ENCODE peak calls at places on chromosomes 6 and 20, in four cellular contexts. One of them, this sample, is unnamed.

GRCh38 chr20:19493794-19494495 is 264.1 kb upstream of the RIN2 start:
- DNase-seq in H9: no peak
- DNase-seq in IMR-90: no peak
- DNase-seq in H1: no peak
- DNase-seq in this sample: no peak

GRCh38 chr6:92810913-92811312 is 608.4 kb downstream of the EPHA7 start:
- DNase-seq in H9: peak; percentile 70
- DNase-seq in IMR-90: peak; percentile 27
- DNase-seq in H1: peak; percentile 64
- DNase-seq in this sample: peak; percentile 78

GRCh38 chr6:131946404-131946991 is 4.7 kb downstream of the CCN2 start:
- DNase-seq in H9: no peak
- DNase-seq in IMR-90: peak; percentile 78
- DNase-seq in H1: no peak
- DNase-seq in this sample: peak; percentile 71

GRCh38 chr6:143061597-143062385 is 1.1 kb downstream of the AIG1 start:
- DNase-seq in H9: no peak
- DNase-seq in IMR-90: peak; percentile 12
- DNase-seq in H1: no peak
- DNase-seq in this sample: no peak

GRCh38 chr20:41030536-41031242 is 2.1 kb downstream of the TOP1 start:
- DNase-seq in H9: no peak
- DNase-seq in IMR-90: peak; percentile 80
- DNase-seq in H1: no peak
- DNase-seq in this sample: no peak

GRCh38 chr20:13140775-13141174 is 80.3 kb upstream of the ISM1 start:
- DNase-seq in H9: no peak
- DNase-seq in IMR-90: no peak
- DNase-seq in H1: no peak
- DNase-seq in this sample: no peak

GRCh38 chr20:49594143-49594928 is 26.4 kb upstream of the PTGIS start:
- DNase-seq in H9: no peak
- DNase-seq in IMR-90: peak; percentile 87
- DNase-seq in H1: no peak
- DNase-seq in this sample: no peak

GRCh38 chr6:168035098-168035660 is 37.7 kb downstream of the KIF25 start:
- DNase-seq in H9: peak; percentile 83
- DNase-seq in IMR-90: peak; percentile 78
- DNase-seq in H1: no peak
- DNase-seq in this sample: peak; percentile 59

GRCh38 chr20:33279261-33279910 is 3.6 kb upstream of the BPIFB1 start:
- DNase-seq in H9: no peak
- DNase-seq in IMR-90: no peak
- DNase-seq in H1: no peak
- DNase-seq in this sample: no peak

GRCh38 chr20:54555150-54555549 is 79.8 kb downstream of the DOK5 start:
- DNase-seq in H9: no peak
- DNase-seq in IMR-90: no peak
- DNase-seq in H1: no peak
- DNase-seq in this sample: peak; percentile 21

GRCh38 chr20:33277471-33278441 is 5.3 kb upstream of the BPIFB1 start:
- DNase-seq in H9: no peak
- DNase-seq in IMR-90: no peak
- DNase-seq in H1: no peak
- DNase-seq in this sample: peak; percentile 64

GRCh38 chr6:143271024-143271423 is 179.5 kb downstream of the ADAT2 start:
- DNase-seq in H9: no peak
- DNase-seq in IMR-90: peak; percentile 82
- DNase-seq in H1: no peak
- DNase-seq in this sample: no peak

GRCh38 chr6:100633096-100633766 is 168.5 kb upstream of the SIM1 start:
- DNase-seq in H9: no peak
- DNase-seq in IMR-90: peak; percentile 83
- DNase-seq in H1: no peak
- DNase-seq in this sample: peak; percentile 69

GRCh38 chr6:7580927-7581618 is 8.9 kb upstream of the SNRNP48 start:
- DNase-seq in H9: no peak
- DNase-seq in IMR-90: no peak
- DNase-seq in H1: no peak
- DNase-seq in this sample: no peak

GRCh38 chr6:156080371-156080770 is 624.7 kb upstream of the NOX3 start:
- DNase-seq in H9: no peak
- DNase-seq in IMR-90: peak; percentile 49
- DNase-seq in H1: no peak
- DNase-seq in this sample: no peak

GRCh38 chr6:8085053-8085511 is 17.3 kb downstream of the EEF1E1 start:
- DNase-seq in H9: no peak
- DNase-seq in IMR-90: peak; percentile 95
- DNase-seq in H1: no peak
- DNase-seq in this sample: peak; percentile 89

GRCh38 chr6:11609324-11610071 is 71.9 kb downstream of the TMEM170B start:
- DNase-seq in H9: no peak
- DNase-seq in IMR-90: peak; percentile 85
- DNase-seq in H1: no peak
- DNase-seq in this sample: peak; percentile 68

GRCh38 chr6:107064579-107065065 is 36.6 kb downstream of the MTRES1 start:
- DNase-seq in H9: no peak
- DNase-seq in IMR-90: peak; percentile 82
- DNase-seq in H1: no peak
- DNase-seq in this sample: no peak

GRCh38 chr6:35158520-35158919 is 17.4 kb upstream of the TCP11 start:
- DNase-seq in H9: no peak
- DNase-seq in IMR-90: no peak
- DNase-seq in H1: no peak
- DNase-seq in this sample: no peak

GRCh38 chr6:56795852-56796532 is 153.3 kb upstream of the DST start:
- DNase-seq in H9: no peak
- DNase-seq in IMR-90: peak; percentile 43
- DNase-seq in H1: no peak
- DNase-seq in this sample: no peak

GRCh38 chr6:154928325-154928922 is 66.7 kb upstream of the TIAM2 start:
- DNase-seq in H9: peak; percentile 52
- DNase-seq in IMR-90: peak; percentile 69
- DNase-seq in H1: peak; percentile 77
- DNase-seq in this sample: peak; percentile 75

GRCh38 chr6:53104916-53105315 is 39.7 kb downstream of the FBXO9 start:
- DNase-seq in H9: no peak
- DNase-seq in IMR-90: no peak
- DNase-seq in H1: no peak
- DNase-seq in this sample: no peak

GRCh38 chr20:14055127-14055742 is 59.9 kb downstream of the MACROD2 start:
- DNase-seq in H9: no peak
- DNase-seq in IMR-90: peak; percentile 61
- DNase-seq in H1: no peak
- DNase-seq in this sample: peak; percentile 59

GRCh38 chr6:119079288-119079809 is 885 bp upstream of the FAM184A start:
- DNase-seq in H9: no peak
- DNase-seq in IMR-90: peak; percentile 54
- DNase-seq in H1: no peak
- DNase-seq in this sample: no peak

GRCh38 chr6:56246544-56246940 is 838 bp downstream of the COL21A1 start:
- DNase-seq in H9: peak; percentile 41
- DNase-seq in IMR-90: no peak
- DNase-seq in H1: peak; percentile 49
- DNase-seq in this sample: peak; percentile 22

DNA sequence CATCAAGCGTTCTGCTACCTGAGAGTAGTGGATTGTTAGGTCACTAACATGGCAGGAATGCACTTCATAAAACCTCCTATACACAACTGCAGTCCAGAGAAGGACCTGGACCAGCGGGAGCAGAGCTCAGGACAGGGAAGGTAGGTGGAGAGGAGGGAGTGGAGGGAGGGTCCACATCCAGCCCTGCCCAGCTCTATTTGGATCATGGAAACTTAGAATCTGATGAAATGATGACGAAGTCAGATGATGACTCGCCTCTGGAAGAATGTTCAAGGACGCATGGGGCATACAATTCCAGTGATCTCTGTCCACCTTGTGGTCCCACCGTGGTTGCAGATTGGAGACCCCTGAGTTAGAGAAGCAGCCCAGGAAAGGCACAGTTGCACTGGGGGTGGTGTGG is 68.8 kb downstream of the CLIC5 start:
- DNase-seq in H9: no peak
- DNase-seq in IMR-90: peak; percentile 12
- DNase-seq in H1: no peak
- DNase-seq in this sample: no peak
- H4K5ac ChIP-seq in H9: no peak overlapping the region
- H4K5ac ChIP-seq in IMR-90: no peak overlapping the region
- H4K5ac ChIP-seq in H1: no peak overlapping the region
- H4K5ac ChIP-seq in this sample: no peak overlapping the region

GRCh38 chr20:1320016-1320415 is 8.9 kb downstream of the SDCBP2 start:
- DNase-seq in H9: no peak
- DNase-seq in IMR-90: no peak
- DNase-seq in H1: no peak
- DNase-seq in this sample: no peak
- H4K5ac ChIP-seq in H9: no peak overlapping the region
- H4K5ac ChIP-seq in IMR-90: no peak overlapping the region
- H4K5ac ChIP-seq in H1: no peak overlapping the region
- H4K5ac ChIP-seq in this sample: no peak overlapping the region

DNA sequence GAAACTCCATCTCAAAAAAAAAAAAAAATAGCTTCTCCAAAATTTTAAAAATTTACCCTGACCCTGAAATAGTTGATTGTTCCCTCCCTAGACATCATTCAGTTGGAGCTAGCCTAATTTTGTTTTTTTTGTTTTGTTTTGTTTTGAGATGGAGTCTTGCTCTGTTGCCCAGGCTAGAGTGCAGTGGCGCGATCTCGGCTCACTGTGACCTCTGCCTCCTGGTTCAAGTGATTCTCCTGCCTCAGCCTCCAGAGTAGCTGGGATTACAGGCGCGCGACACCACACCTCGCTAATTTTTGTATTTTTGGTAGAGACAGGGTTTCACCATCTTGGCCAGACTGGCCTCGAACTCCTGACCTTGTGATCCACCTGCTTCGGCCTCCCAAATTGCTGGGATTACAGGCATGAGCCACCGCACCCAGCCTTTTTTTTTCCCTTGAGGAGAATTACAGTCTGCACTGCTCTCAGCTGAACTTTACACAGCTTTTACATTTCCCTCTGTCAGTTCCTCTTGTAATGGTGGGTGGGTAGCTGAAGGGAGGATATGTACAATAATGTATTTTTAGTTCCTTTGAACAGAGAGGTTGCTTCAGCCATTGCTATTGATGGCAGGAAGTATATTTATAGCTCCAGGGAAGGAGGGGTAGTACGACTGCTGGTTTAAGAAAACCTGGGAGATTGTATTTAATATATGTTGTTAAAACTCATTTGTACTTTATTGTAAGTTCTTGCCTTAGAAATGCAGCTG is 27.7 kb downstream of the PTPRA start:
- DNase-seq in H9: no peak
- DNase-seq in IMR-90: no peak
- DNase-seq in H1: no peak
- DNase-seq in this sample: no peak
- H4K5ac ChIP-seq in H9: no peak overlapping the region
- H4K5ac ChIP-seq in IMR-90: no peak overlapping the region
- H4K5ac ChIP-seq in H1: no peak overlapping the region
- H4K5ac ChIP-seq in this sample: no peak overlapping the region

DNA sequence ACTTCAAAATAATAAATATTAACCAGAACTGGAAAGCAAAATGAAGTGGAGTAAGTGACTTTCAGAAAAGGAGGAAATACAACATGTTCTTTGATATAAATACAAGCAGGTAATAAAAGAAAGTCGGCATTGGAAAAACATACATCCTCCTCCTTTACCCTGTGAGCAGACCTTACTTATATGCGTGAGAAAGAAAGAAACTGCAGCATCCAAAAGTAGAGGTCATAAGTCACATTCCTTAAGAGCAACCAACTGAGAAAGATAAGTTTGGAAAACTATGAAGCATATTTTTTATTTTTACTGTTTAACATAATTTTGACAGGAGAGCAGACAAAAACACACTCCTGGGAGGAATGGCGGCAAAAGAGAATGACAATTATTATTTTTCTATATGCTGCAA is 155.5 kb downstream of the HACE1 start:
- DNase-seq in H9: no peak
- DNase-seq in IMR-90: no peak
- DNase-seq in H1: no peak
- DNase-seq in this sample: no peak
- H4K5ac ChIP-seq in H9: no peak overlapping the region
- H4K5ac ChIP-seq in IMR-90: no peak overlapping the region
- H4K5ac ChIP-seq in H1: no peak overlapping the region
- H4K5ac ChIP-seq in this sample: no peak overlapping the region

DNA sequence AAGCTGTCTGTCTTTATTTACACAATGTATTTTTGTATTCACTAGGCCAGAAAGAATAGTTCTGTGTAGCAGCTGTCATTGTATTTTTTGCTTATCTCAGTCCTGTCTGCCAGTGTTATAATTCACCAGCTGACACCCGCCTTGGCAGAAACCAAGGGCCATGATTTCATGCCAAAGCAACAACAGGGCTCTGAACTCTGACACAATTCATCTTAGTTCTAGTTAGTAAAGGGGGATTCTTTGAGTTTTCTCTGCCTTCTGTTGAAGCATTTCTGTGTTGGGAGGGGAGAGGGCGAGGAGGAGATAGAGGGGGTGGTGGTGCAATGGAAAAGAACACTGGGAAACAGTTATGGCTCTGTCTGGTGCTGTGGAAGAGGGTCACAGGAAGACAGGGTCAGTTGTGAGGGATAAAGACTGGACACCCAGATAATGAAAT is 684.6 kb upstream of the MARCKS start:
- DNase-seq in H9: no peak
- DNase-seq in IMR-90: no peak
- DNase-seq in H1: no peak
- DNase-seq in this sample: no peak
- H4K5ac ChIP-seq in H9: no peak overlapping the region
- H4K5ac ChIP-seq in IMR-90: no peak overlapping the region
- H4K5ac ChIP-seq in H1: no peak overlapping the region
- H4K5ac ChIP-seq in this sample: no peak overlapping the region

GRCh38 chr6:21970560-21970959 is 326.3 kb downstream of the PRL start:
- DNase-seq in H9: no peak
- DNase-seq in IMR-90: no peak
- DNase-seq in H1: no peak
- DNase-seq in this sample: no peak

GRCh38 chr6:21967282-21967681 is 329.6 kb downstream of the PRL start:
- DNase-seq in H9: no peak
- DNase-seq in IMR-90: no peak
- DNase-seq in H1: no peak
- DNase-seq in this sample: no peak

GRCh38 chr6:21969192-21969591 is 327.6 kb downstream of the PRL start:
- DNase-seq in H9: no peak
- DNase-seq in IMR-90: no peak
- DNase-seq in H1: no peak
- DNase-seq in this sample: no peak

GRCh38 chr6:21965953-21966539 is 330.8 kb downstream of the PRL start:
- DNase-seq in H9: peak; percentile 34
- DNase-seq in IMR-90: no peak
- DNase-seq in H1: no peak
- DNase-seq in this sample: peak; percentile 44

DNA sequence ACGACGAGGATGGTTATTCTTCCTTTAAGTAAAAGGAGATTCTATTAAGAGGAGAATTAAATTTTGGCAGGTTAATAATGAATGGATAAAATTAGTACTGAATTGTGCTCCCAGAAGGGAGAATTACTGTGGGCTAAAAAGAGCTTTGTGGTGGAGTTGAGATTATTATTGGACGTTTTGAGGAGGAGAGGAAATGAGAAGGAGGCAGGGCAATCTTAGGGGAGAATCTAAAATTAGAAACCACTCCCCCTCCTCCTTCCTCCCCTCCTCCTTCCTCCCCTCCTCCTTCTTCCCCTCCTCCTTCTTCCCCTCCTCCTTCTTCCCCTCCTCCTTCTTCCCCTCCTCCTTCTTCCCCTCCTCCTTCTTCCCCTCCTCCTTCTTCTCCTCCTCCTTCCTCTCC is 331.8 kb downstream of the PRL start:
- DNase-seq in H9: no peak
- DNase-seq in IMR-90: no peak
- DNase-seq in H1: no peak
- DNase-seq in this sample: no peak
- H4K5ac ChIP-seq in H9: no peak overlapping the region
- H4K5ac ChIP-seq in IMR-90: no peak overlapping the region
- H4K5ac ChIP-seq in H1: no peak overlapping the region
- H4K5ac ChIP-seq in this sample: no peak overlapping the region

This sample was measured in mesendoderm.